ENCODE peak calls at places on chromosomes 2 and 18, in seven cellular contexts. One of them, this sample, is unnamed.

GRCh38 chr2:69053416-69053965 is 40.5 kb downstream of the ANTXR1 start:
- DNase-seq in astrocyte: peak
- DNase-seq in uterus: no peak
- DNase-seq in fibroblast of villous mesenchyme: no peak
- DNase-seq in IMR-90: no peak
- DNase-seq in psoas muscle: no peak
- DNase-seq in transverse colon: no peak
- DNase-seq in this sample: no peak

GRCh38 chr2:129716781-129717559 is 262.5 kb upstream of the RAB6C start:
- DNase-seq in astrocyte: no peak
- DNase-seq in uterus: no peak
- DNase-seq in fibroblast of villous mesenchyme: no peak
- DNase-seq in IMR-90: no peak
- DNase-seq in psoas muscle: no peak
- DNase-seq in transverse colon: no peak
- DNase-seq in this sample: no peak

GRCh38 chr2:94874277-94874997 is 3.2 kb downstream of the TEKT4 start:
- DNase-seq in astrocyte: no peak
- DNase-seq in uterus: no peak
- DNase-seq in fibroblast of villous mesenchyme: no peak
- DNase-seq in IMR-90: peak
- DNase-seq in psoas muscle: no peak
- DNase-seq in transverse colon: peak
- DNase-seq in this sample: peak

GRCh38 chr2:102442967-102443828 is 20.2 kb downstream of the IL18RAP start:
- DNase-seq in astrocyte: peak
- DNase-seq in uterus: no peak
- DNase-seq in fibroblast of villous mesenchyme: peak
- DNase-seq in IMR-90: peak
- DNase-seq in psoas muscle: no peak
- DNase-seq in transverse colon: peak
- DNase-seq in this sample: peak

GRCh38 chr18:39946623-39947061 is 2008.4 kb upstream of the PIK3C3 start:
- DNase-seq in astrocyte: peak
- DNase-seq in uterus: no peak
- DNase-seq in fibroblast of villous mesenchyme: peak
- DNase-seq in IMR-90: peak
- DNase-seq in psoas muscle: no peak
- DNase-seq in transverse colon: no peak
- DNase-seq in this sample: peak

GRCh38 chr2:103179800-103180199 is 418.0 kb downstream of the TMEM182 start:
- DNase-seq in astrocyte: no peak
- DNase-seq in uterus: no peak
- DNase-seq in fibroblast of villous mesenchyme: no peak
- DNase-seq in IMR-90: no peak
- DNase-seq in psoas muscle: peak
- DNase-seq in transverse colon: no peak
- DNase-seq in this sample: no peak

GRCh38 chr2:134493797-134494196 is 225.0 kb downstream of the TMEM163 start:
- DNase-seq in astrocyte: no peak
- DNase-seq in uterus: no peak
- DNase-seq in fibroblast of villous mesenchyme: no peak
- DNase-seq in IMR-90: no peak
- DNase-seq in psoas muscle: no peak
- DNase-seq in transverse colon: no peak
- DNase-seq in this sample: no peak

GRCh38 chr2:54599914-54600313 is 123.5 kb upstream of the EML6 start:
- DNase-seq in astrocyte: no peak
- DNase-seq in uterus: peak
- DNase-seq in fibroblast of villous mesenchyme: no peak
- DNase-seq in IMR-90: no peak
- DNase-seq in psoas muscle: peak
- DNase-seq in transverse colon: peak
- DNase-seq in this sample: peak

GRCh38 chr2:20242727-20243377 is 17.9 kb upstream of the SDC1 start:
- DNase-seq in astrocyte: no peak
- DNase-seq in uterus: no peak
- DNase-seq in fibroblast of villous mesenchyme: no peak
- DNase-seq in IMR-90: no peak
- DNase-seq in psoas muscle: no peak
- DNase-seq in transverse colon: no peak
- DNase-seq in this sample: no peak
- TF ChIP-seq CTCF in astrocyte: no peak
- TF ChIP-seq CTCF in uterus: no peak
- TF ChIP-seq CTCF in fibroblast of villous mesenchyme: no peak
- TF ChIP-seq CTCF in IMR-90: no peak
- TF ChIP-seq CTCF in psoas muscle: no peak
- TF ChIP-seq CTCF in transverse colon: no peak
- TF ChIP-seq CTCF in this sample: no peak

DNA sequence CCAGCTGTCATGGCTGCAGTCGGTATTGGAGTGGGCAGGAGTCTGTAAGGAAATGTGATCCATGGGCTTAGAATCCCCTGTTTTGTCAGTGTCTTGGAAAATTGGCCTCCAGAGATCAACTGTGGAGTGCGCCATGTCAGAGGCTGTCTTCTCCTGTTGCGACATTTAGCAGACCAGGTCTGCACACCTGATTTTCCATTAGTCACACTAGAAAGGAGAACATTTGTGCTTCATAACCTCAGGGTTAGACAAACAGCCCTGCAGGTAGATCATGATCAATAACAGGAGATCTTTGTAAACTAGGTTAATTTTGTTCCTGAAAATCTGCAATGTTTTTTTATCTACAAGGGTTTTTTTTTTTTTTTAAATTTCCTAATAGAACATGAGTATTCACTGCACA is 28.0 kb downstream of the LDLRAD4 start:
- DNase-seq in astrocyte: no peak
- DNase-seq in uterus: no peak
- DNase-seq in fibroblast of villous mesenchyme: no peak
- DNase-seq in IMR-90: no peak
- DNase-seq in psoas muscle: no peak
- DNase-seq in transverse colon: no peak
- DNase-seq in this sample: no peak
- H3K4me3 ChIP-seq in astrocyte: no peak
- H3K4me3 ChIP-seq in uterus: no peak
- H3K4me3 ChIP-seq in fibroblast of villous mesenchyme: no peak
- H3K4me3 ChIP-seq in IMR-90: no peak
- H3K4me3 ChIP-seq in psoas muscle: no peak
- H3K4me3 ChIP-seq in transverse colon: no peak
- H3K4me3 ChIP-seq in this sample: no peak

GRCh38 chr2:29335391-29335790 is 220.2 kb downstream of the CLIP4 start:
- DNase-seq in astrocyte: no peak
- DNase-seq in uterus: no peak
- DNase-seq in fibroblast of villous mesenchyme: no peak
- DNase-seq in IMR-90: no peak
- DNase-seq in psoas muscle: no peak
- DNase-seq in transverse colon: no peak
- DNase-seq in this sample: no peak

GRCh38 chr2:29329899-29330298 is 214.7 kb downstream of the CLIP4 start:
- DNase-seq in astrocyte: no peak
- DNase-seq in uterus: no peak
- DNase-seq in fibroblast of villous mesenchyme: no peak
- DNase-seq in IMR-90: no peak
- DNase-seq in psoas muscle: no peak
- DNase-seq in transverse colon: no peak
- DNase-seq in this sample: no peak

GRCh38 chr2:29336334-29336733 is 221.1 kb downstream of the CLIP4 start:
- DNase-seq in astrocyte: no peak
- DNase-seq in uterus: no peak
- DNase-seq in fibroblast of villous mesenchyme: no peak
- DNase-seq in IMR-90: no peak
- DNase-seq in psoas muscle: no peak
- DNase-seq in transverse colon: no peak
- DNase-seq in this sample: no peak

GRCh38 chr2:29334723-29335122 is 219.5 kb downstream of the CLIP4 start:
- DNase-seq in astrocyte: no peak
- DNase-seq in uterus: no peak
- DNase-seq in fibroblast of villous mesenchyme: no peak
- DNase-seq in IMR-90: no peak
- DNase-seq in psoas muscle: no peak
- DNase-seq in transverse colon: no peak
- DNase-seq in this sample: no peak

GRCh38 chr2:29332540-29332939 is 217.3 kb downstream of the CLIP4 start:
- DNase-seq in astrocyte: no peak
- DNase-seq in uterus: no peak
- DNase-seq in fibroblast of villous mesenchyme: no peak
- DNase-seq in IMR-90: no peak
- DNase-seq in psoas muscle: no peak
- DNase-seq in transverse colon: no peak
- DNase-seq in this sample: no peak
- TF ChIP-seq CTCF in astrocyte: no peak
- TF ChIP-seq CTCF in uterus: no peak
- TF ChIP-seq CTCF in fibroblast of villous mesenchyme: no peak
- TF ChIP-seq CTCF in IMR-90: no peak
- TF ChIP-seq CTCF in psoas muscle: no peak
- TF ChIP-seq CTCF in transverse colon: no peak
- TF ChIP-seq CTCF in this sample: no peak

GRCh38 chr2:100294162-100294497 is 28.2 kb downstream of the LONRF2 start:
- DNase-seq in astrocyte: no peak
- DNase-seq in uterus: no peak
- DNase-seq in fibroblast of villous mesenchyme: no peak
- DNase-seq in IMR-90: no peak
- DNase-seq in psoas muscle: no peak
- DNase-seq in transverse colon: no peak
- DNase-seq in this sample: no peak

GRCh38 chr2:100291152-100291970 is 30.9 kb downstream of the LONRF2 start:
- DNase-seq in astrocyte: peak
- DNase-seq in uterus: peak
- DNase-seq in fibroblast of villous mesenchyme: peak
- DNase-seq in IMR-90: peak
- DNase-seq in psoas muscle: peak
- DNase-seq in transverse colon: peak
- DNase-seq in this sample: peak

GRCh38 chr2:100290718-100291151 is 31.6 kb downstream of the LONRF2 start:
- DNase-seq in astrocyte: no peak
- DNase-seq in uterus: no peak
- DNase-seq in fibroblast of villous mesenchyme: no peak
- DNase-seq in IMR-90: no peak
- DNase-seq in psoas muscle: no peak
- DNase-seq in transverse colon: no peak
- DNase-seq in this sample: no peak

GRCh38 chr2:100293341-100294161 is 28.8 kb downstream of the LONRF2 start:
- DNase-seq in astrocyte: no peak
- DNase-seq in uterus: no peak
- DNase-seq in fibroblast of villous mesenchyme: no peak
- DNase-seq in IMR-90: peak
- DNase-seq in psoas muscle: no peak
- DNase-seq in transverse colon: no peak
- DNase-seq in this sample: no peak

DNA sequence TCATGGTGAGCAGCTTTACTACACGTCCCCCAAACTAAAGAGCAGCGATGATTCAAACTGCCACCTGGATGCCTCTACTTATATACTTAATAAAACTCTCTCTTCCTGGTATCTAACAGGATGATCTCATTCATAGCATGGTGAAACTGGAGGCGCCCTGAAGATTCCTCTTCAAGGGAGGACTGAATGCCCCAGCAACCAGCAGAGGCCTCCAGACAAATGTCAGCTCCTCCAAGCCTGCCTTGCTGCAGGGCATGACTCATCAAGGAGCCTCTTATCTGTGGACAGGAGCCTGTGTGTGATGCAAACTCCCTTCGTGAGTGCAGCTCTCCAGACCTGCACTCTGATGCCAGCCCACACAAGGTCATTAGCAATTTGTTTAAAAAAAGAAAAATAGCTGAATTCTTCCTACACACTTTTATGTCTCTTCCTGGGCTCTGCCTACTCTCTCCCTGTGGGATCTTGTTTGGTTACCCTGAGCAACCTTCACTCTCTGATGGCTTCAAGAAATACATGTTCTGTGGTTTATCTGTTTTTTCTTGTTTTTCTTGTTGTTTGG is 30.2 kb downstream of the LONRF2 start:
- DNase-seq in astrocyte: peak
- DNase-seq in uterus: peak
- DNase-seq in fibroblast of villous mesenchyme: peak
- DNase-seq in IMR-90: peak
- DNase-seq in psoas muscle: peak
- DNase-seq in transverse colon: no peak
- DNase-seq in this sample: peak
- H3K4me3 ChIP-seq in astrocyte: no peak
- H3K4me3 ChIP-seq in uterus: no peak
- H3K4me3 ChIP-seq in fibroblast of villous mesenchyme: no peak
- H3K4me3 ChIP-seq in IMR-90: no peak
- H3K4me3 ChIP-seq in psoas muscle: no peak
- H3K4me3 ChIP-seq in transverse colon: no peak
- H3K4me3 ChIP-seq in this sample: no peak

GRCh38 chr2:119028327-119029174 is 86.6 kb downstream of the MARCO start:
- DNase-seq in astrocyte: no peak
- DNase-seq in uterus: no peak
- DNase-seq in fibroblast of villous mesenchyme: peak
- DNase-seq in IMR-90: peak
- DNase-seq in psoas muscle: no peak
- DNase-seq in transverse colon: peak
- DNase-seq in this sample: peak
- TF ChIP-seq CTCF in astrocyte: peak
- TF ChIP-seq CTCF in uterus: no peak
- TF ChIP-seq CTCF in fibroblast of villous mesenchyme: peak
- TF ChIP-seq CTCF in IMR-90: peak
- TF ChIP-seq CTCF in psoas muscle: peak
- TF ChIP-seq CTCF in transverse colon: no peak
- TF ChIP-seq CTCF in this sample: peak

GRCh38 chr2:127810637-127811396 is at the start of gene WDR33:
- DNase-seq in astrocyte: peak
- DNase-seq in uterus: peak
- DNase-seq in fibroblast of villous mesenchyme: peak
- DNase-seq in IMR-90: peak
- DNase-seq in psoas muscle: peak
- DNase-seq in transverse colon: peak
- DNase-seq in this sample: peak
- H3K4me3 ChIP-seq in astrocyte: peak
- H3K4me3 ChIP-seq in uterus: peak
- H3K4me3 ChIP-seq in fibroblast of villous mesenchyme: peak
- H3K4me3 ChIP-seq in IMR-90: peak
- H3K4me3 ChIP-seq in psoas muscle: peak
- H3K4me3 ChIP-seq in transverse colon: peak
- H3K4me3 ChIP-seq in this sample: peak

GRCh38 chr2:14944562-14945346 is 312.2 kb downstream of the LRATD1 start:
- DNase-seq in astrocyte: peak
- DNase-seq in uterus: no peak
- DNase-seq in fibroblast of villous mesenchyme: peak
- DNase-seq in IMR-90: peak
- DNase-seq in psoas muscle: no peak
- DNase-seq in transverse colon: no peak
- DNase-seq in this sample: peak
- TF ChIP-seq CTCF in astrocyte: peak
- TF ChIP-seq CTCF in uterus: no peak
- TF ChIP-seq CTCF in fibroblast of villous mesenchyme: no peak
- TF ChIP-seq CTCF in IMR-90: peak
- TF ChIP-seq CTCF in psoas muscle: no peak
- TF ChIP-seq CTCF in transverse colon: no peak
- TF ChIP-seq CTCF in this sample: peak

GRCh38 chr2:11687736-11688135 is 17.7 kb upstream of the NTSR2 start:
- DNase-seq in astrocyte: no peak
- DNase-seq in uterus: no peak
- DNase-seq in fibroblast of villous mesenchyme: no peak
- DNase-seq in IMR-90: no peak
- DNase-seq in psoas muscle: peak
- DNase-seq in transverse colon: no peak
- DNase-seq in this sample: no peak
- H3K4me3 ChIP-seq in astrocyte: no peak
- H3K4me3 ChIP-seq in uterus: no peak
- H3K4me3 ChIP-seq in fibroblast of villous mesenchyme: peak
- H3K4me3 ChIP-seq in IMR-90: no peak
- H3K4me3 ChIP-seq in psoas muscle: peak
- H3K4me3 ChIP-seq in transverse colon: no peak
- H3K4me3 ChIP-seq in this sample: peak

This sample was measured in foreskin fibroblast.